ENCODE peak calls at places on chromosome 20, in six cellular contexts. H, Z, T, R, M and V are unnamed samples.
A peak's percentile ranks its signal among the peaks of the same experiment; 100 is the strongest.

GRCh38 chr20:22491188-22491500 is 93.2 kb downstream of the FOXA2 start:
- DNase-seq in H (no peak), Z (no peak), T (no peak), R (no peak), M (no peak), V (no peak)

GRCh38 chr20:43584448-43585138 is 6.1 kb upstream of the IFT52 start:
- DNase-seq in H (no peak), Z (no peak), T (no peak), R (no peak), M (no peak), V (peak; percentile 41)

GRCh38 chr20:46035253-46035652 is 6.2 kb downstream of the SLC12A5 start:
- DNase-seq in H (no peak), Z (no peak), T (no peak), R (no peak), M (no peak), V (no peak)

GRCh38 chr20:15310361-15310760 is 972.9 kb upstream of the FLRT3 start:
- DNase-seq in H (no peak), Z (no peak), T (no peak), R (no peak), M (no peak), V (no peak)

GRCh38 chr20:41142914-41143313 is 5.6 kb downstream of the PLCG1 start:
- DNase-seq in H (no peak), Z (no peak), T (peak; percentile 60), R (no peak), M (no peak), V (no peak)

GRCh38 chr20:34074101-34074760 is 37.8 kb downstream of the EIF2S2 start:
- DNase-seq in H (no peak), Z (no peak), T (peak; percentile 69), R (no peak), M (no peak), V (peak; percentile 58)

GRCh38 chr20:16072220-16072619 is 501.0 kb downstream of the KIF16B start:
- DNase-seq in H (no peak), Z (no peak), T (no peak), R (no peak), M (no peak), V (no peak)

GRCh38 chr20:33172781-33173180 is 4.8 kb downstream of the BPIFA2 start:
- DNase-seq in H (no peak), Z (no peak), T (no peak), R (no peak), M (no peak), V (no peak)

GRCh38 chr20:7248392-7248992 is 481.0 kb downstream of the BMP2 start:
- DNase-seq in H (no peak), Z (no peak), T (no peak), R (no peak), M (no peak), V (no peak)

GRCh38 chr20:3616250-3616649 is 46.9 kb downstream of the GFRA4 start:
- DNase-seq in H (no peak), Z (no peak), T (no peak), R (no peak), M (no peak), V (peak; percentile 75)